ENCODE peak calls at places on chromosomes 4 and X, in six cellular contexts. K, D, S, B, W and T are unnamed samples. For H3K9me2, the result is how much of the 10 kb centered on the place peaks cover.

GRCh38 chr4:3200423-3201090 is 48.4 kb upstream of the MSANTD1 start:
- DNase-seq in K (no peak), D (no peak), S (no peak), B (no peak), W (no peak), T (no peak)

GRCh38 chr4:55386073-55386472 is 9.7 kb upstream of the TMEM165 start:
- DNase-seq in K (no peak), D (peak), S (peak), B (peak), W (peak), T (peak)

GRCh38 chr4:119329837-119330620 is 8.1 kb upstream of the FABP2 start:
- DNase-seq in K (no peak), D (no peak), S (no peak), B (no peak), W (no peak), T (no peak)

GRCh38 chr4:78565971-78566372 is 14.4 kb downstream of the ANXA3 start:
- DNase-seq in K (no peak), D (peak), S (no peak), B (peak), W (no peak), T (peak)

GRCh38 chr4:93285346-93285745 is 543.2 kb upstream of the ATOH1 start:
- DNase-seq in K (no peak), D (no peak), S (no peak), B (no peak), W (no peak), T (no peak)

GRCh38 chr4:180521181-180521580 is 1722.0 kb upstream of the TENM3 start:
- DNase-seq in K (no peak), D (no peak), S (no peak), B (peak), W (no peak), T (no peak)

GRCh38 chr4:151678048-151678853 is 82.6 kb downstream of the GATB start:
- DNase-seq in K (no peak), D (no peak), S (no peak), B (no peak), W (peak), T (no peak)

GRCh38 chr4:142265536-142265935 is 580.6 kb downstream of the INPP4B start:
- DNase-seq in K (no peak), D (peak), S (no peak), B (peak), W (no peak), T (peak)

GRCh38 chr4:172515266-172515879 is 653.2 kb upstream of the GALNT7 start:
- DNase-seq in K (no peak), D (no peak), S (no peak), B (no peak), W (no peak), T (no peak)

GRCh38 chr4:175376287-175376977 is 435.6 kb downstream of the GPM6A start:
- DNase-seq in K (no peak), D (no peak), S (no peak), B (no peak), W (no peak), T (no peak)

GRCh38 chr4:48012819-48013218 is 3.7 kb downstream of the CNGA1 start:
- DNase-seq in K (no peak), D (no peak), S (no peak), B (no peak), W (no peak), T (no peak)

GRCh38 chrX:39972340-39972739 is 125.4 kb downstream of the BCOR start:
- DNase-seq in K (no peak), D (no peak), S (no peak), B (peak), W (no peak), T (peak)

GRCh38 chr4:2289311-2289954 is 27.5 kb upstream of the MXD4 start:
- DNase-seq in K (no peak), D (no peak), S (no peak), B (no peak), W (no peak), T (no peak)

GRCh38 chrX:133660356-133660755 is 245.1 kb upstream of the GPC4 start:
- DNase-seq in K (no peak), D (no peak), S (no peak), B (peak), W (no peak), T (peak)

GRCh38 chr4:139514382-139515059 is 41.5 kb downstream of the SETD7 start:
- DNase-seq in K (no peak), D (no peak), S (no peak), B (no peak), W (peak), T (no peak)

GRCh38 chr4:106985830-106986229 is 50.3 kb downstream of the DKK2 start:
- DNase-seq in K (no peak), D (no peak), S (no peak), B (no peak), W (no peak), T (peak)

GRCh38 chr4:76753814-76754213 is 144.1 kb downstream of the SOWAHB start:
- DNase-seq in K (no peak), D (no peak), S (no peak), B (peak), W (no peak), T (peak)

GRCh38 chr4:5215321-5215720 is 164.0 kb downstream of the STK32B start:
- DNase-seq in K (no peak), D (no peak), S (no peak), B (no peak), W (no peak), T (no peak)

GRCh38 chr4:531076-531475 is 32.1 kb downstream of the PIGG start:
- DNase-seq in K (no peak), D (no peak), S (no peak), B (no peak), W (no peak), T (no peak)

GRCh38 chr4:4639370-4639769 is 97.5 kb upstream of the STX18 start:
- DNase-seq in K (no peak), D (no peak), S (no peak), B (no peak), W (no peak), T (no peak)

GRCh38 chrX:24482823-24483410 is 17.8 kb downstream of the PDK3 start:
- DNase-seq in K (no peak), D (no peak), S (no peak), B (no peak), W (no peak), T (no peak)

GRCh38 chr4:8818063-8818881 is 53.4 kb downstream of the HMX1 start:
- DNase-seq in K (no peak), D (no peak), S (peak), B (no peak), W (peak), T (no peak)

GRCh38 chr4:121192500-121192899 is 28.4 kb upstream of the TNIP3 start:
- DNase-seq in K (peak), D (peak), S (peak), B (peak), W (peak), T (peak)

DNA sequence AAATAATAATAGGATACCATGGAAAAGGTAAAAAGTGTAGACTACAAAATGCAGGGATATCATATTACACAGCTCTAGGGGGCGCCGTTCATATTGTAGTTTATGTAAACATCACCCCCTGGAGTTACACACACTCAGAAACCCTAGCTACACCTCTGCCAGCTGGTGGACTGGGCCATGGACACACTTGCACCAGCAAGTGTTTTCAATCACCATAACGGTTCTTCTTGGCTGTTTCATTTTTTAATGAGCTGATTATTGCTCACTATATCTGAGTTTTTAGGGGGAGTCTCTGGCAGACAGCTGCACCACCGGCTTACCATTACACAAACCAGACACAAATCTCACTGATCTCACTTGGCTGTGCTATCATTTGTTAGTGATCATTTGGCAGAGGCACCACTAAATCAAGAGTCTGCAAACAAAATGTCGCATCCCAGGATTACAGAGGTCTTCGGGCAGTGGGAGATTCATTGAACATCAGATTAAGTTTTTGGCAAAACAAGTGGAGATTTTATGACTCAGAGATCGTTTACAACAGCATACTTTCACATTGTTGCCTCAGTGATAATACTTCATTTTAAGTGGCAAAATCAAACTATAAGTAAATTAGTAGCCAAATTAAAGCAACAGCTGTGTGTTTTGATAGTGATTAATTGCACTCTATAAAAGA is 185.7 kb downstream of the UNC5C start:
- DNase-seq in K (peak), D (peak), S (peak), B (peak), W (peak), T (peak)
- H2AFZ ChIP-seq in K (no peak), D (peak), S (no peak), B (no peak), W (peak), T (no peak)

GRCh38 chrX:49102221-49102620 is 21.3 kb downstream of the GPKOW start:
- DNase-seq in K (no peak), D (no peak), S (no peak), B (no peak), W (no peak), T (no peak)

GRCh38 chrX:49100704-49101628 is 21.3 kb upstream of the WDR45 start:
- DNase-seq in K (peak), D (peak), S (peak), B (peak), W (peak), T (peak)

GRCh38 chrX:49106296-49106695 is 17.2 kb downstream of the GPKOW start:
- DNase-seq in K (no peak), D (no peak), S (no peak), B (no peak), W (no peak), T (no peak)

GRCh38 chrX:49103637-49104036 is 19.9 kb downstream of the GPKOW start:
- DNase-seq in K (no peak), D (no peak), S (no peak), B (no peak), W (no peak), T (no peak)

GRCh38 chrX:49101629-49101984 is 21.9 kb upstream of the WDR45 start:
- DNase-seq in K (no peak), D (no peak), S (peak), B (no peak), W (no peak), T (no peak)
- H3K9ac ChIP-seq in K (peak), D (peak), S (peak), B (peak), W (no peak), T (peak)

GRCh38 chr4:100287569-100287968 is 97.3 kb upstream of the DDIT4L start:
- DNase-seq in K (no peak), D (no peak), S (no peak), B (no peak), W (no peak), T (no peak)

GRCh38 chr4:100286601-100287000 is 96.3 kb upstream of the DDIT4L start:
- DNase-seq in K (no peak), D (no peak), S (no peak), B (no peak), W (no peak), T (no peak)

GRCh38 chr4:100288811-100289529 is 98.7 kb upstream of the DDIT4L start:
- DNase-seq in K (no peak), D (no peak), S (no peak), B (no peak), W (no peak), T (peak)

GRCh38 chr4:100289530-100289888 is 99.2 kb upstream of the DDIT4L start:
- DNase-seq in K (no peak), D (no peak), S (no peak), B (peak), W (no peak), T (peak)

GRCh38 chr4:100288167-100288566 is 97.9 kb upstream of the DDIT4L start:
- DNase-seq in K (no peak), D (no peak), S (no peak), B (peak), W (no peak), T (peak)
- H3K9me2 ChIP-seq in K (under half), D (under half), S (under half), B (under half), W (under half), T (under half)

GRCh38 chrX:153931748-153932147 is 3.1 kb downstream of the NAA10 start:
- DNase-seq in K (no peak), D (no peak), S (no peak), B (no peak), W (no peak), T (no peak)

GRCh38 chrX:153934473-153935325 is at the start of gene NAA10:
- DNase-seq in K (peak), D (no peak), S (peak), B (peak), W (peak), T (peak)

GRCh38 chrX:153935326-153935851 is 552 bp upstream of the NAA10 start:
- DNase-seq in K (no peak), D (no peak), S (no peak), B (no peak), W (no peak), T (no peak)

GRCh38 chrX:153932220-153932915 is 2.5 kb downstream of the NAA10 start:
- DNase-seq in K (no peak), D (no peak), S (no peak), B (no peak), W (no peak), T (no peak)

DNA sequence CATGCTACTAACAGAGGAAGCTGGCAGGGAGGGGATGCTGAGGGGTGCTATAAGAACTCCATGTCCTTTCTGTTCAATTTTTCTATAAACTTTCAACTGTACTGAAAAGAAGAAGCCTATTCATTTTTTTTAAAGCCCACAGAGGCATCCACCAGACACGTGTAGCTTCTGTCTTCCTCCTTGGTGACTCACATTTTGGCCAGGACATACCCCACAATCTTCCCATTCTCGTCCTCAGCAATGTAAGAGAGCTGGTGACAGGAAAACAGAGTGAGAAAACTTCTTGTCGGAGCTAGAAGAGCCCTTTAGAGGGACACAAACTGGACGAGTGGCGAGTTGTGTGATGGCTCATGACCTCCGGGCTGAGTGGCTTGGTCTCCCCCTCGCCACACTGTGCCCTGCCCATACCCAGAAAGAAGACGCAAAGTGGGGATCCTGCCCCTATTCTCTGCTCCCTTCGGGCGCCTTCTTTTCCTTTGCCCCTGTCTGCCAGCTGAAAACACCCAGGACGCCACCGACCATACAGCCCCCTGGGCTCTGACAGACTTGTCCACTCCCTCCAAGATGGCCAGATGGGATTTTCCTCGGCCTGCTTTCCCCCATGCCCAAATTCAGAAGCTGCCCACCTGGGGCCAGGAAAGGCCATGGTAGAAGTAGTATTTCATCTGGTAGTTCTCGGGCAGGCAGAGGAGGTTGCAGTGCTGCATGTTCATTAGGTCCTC is 925 bp downstream of the NAA10 start:
- DNase-seq in K (no peak), D (no peak), S (no peak), B (peak), W (no peak), T (peak)
- H2AFZ ChIP-seq in K (no peak), D (no peak), S (no peak), B (peak), W (no peak), T (peak)

DNA sequence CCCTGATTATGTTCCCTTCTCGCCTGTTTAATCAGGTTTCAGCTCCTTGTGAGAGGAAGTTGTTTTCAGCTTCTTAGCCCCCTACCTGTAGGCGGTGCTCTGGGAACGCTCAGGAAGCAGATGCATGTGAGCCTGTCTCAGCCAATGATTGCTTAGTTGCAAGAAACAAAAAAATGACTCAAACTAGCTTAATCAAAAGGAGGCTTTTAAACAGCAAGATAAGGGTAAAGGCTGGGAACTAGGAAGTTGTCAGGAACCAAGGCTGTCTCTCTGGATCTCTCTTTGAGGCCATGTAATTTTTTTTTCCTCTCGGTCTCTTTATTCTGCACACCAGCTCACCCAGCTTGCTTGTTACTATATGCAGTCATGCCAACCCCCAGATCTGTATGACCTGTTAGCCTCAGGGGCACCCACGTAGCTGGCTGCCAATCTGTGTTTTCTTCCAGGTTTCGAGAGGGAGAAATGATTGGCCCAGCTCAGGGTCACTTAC is 109.1 kb downstream of the PTTG2 start:
- DNase-seq in K (peak), D (no peak), S (peak), B (peak), W (peak), T (peak)
- H3K9ac ChIP-seq in K (peak), D (no peak), S (no peak), B (no peak), W (no peak), T (no peak)

DNA sequence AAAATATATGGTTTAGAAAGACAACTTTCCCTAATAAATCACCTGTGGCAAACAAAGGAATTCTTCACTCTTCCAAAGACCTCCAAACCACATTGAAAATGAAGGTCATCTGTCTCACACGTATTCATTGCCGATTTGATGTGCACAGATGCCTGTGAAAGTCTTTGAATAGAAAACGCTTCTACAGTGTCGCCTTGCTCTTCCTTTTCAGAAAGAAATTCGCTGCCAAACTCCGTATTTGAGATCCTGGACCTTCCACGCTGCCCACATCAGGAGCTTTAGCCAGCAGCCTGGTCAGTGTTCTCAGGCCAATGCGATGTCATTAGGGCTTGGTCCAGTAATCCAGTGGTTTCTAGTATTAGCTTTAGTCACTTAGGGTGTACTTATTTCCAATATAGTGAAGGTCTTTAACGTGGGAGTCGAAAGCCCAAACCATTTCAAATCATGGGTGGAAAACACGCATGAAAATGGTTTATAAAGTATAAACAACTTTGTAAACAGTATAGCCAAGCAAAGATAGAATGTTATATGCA is 22.1 kb downstream of the SPINK2 start:
- DNase-seq in K (no peak), D (no peak), S (no peak), B (no peak), W (no peak), T (peak)
- H3K9me2 ChIP-seq in K (under half), D (under half), S (under half), B (under half), W (under half), T (under half)

GRCh38 chr4:153393397-153393796 is 48.9 kb downstream of the MND1 start:
- DNase-seq in K (no peak), D (no peak), S (no peak), B (peak), W (no peak), T (peak)
- H2AFZ ChIP-seq in K (no peak), D (no peak), S (no peak), B (no peak), W (no peak), T (peak)

DNA sequence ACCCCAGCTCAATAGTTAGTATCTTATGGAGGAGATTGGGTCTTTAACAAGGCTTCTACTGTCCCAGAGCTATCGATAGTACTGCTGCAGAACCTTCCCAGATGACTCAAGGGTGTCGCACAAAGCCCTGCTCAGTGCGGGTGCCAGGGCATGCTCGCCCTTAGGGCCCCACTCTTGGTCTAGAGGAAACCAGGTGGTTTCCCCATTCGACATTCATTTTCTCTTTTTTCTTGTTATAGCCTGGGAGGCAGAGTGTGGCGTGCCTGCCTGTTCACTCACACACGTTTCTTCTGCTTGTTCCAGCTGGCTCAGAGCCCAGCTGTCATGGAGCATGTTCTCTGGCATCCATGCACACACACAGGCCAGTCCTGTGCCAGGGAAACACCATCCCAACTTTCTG is 144.5 kb downstream of the SMIM20 start:
- DNase-seq in K (no peak), D (no peak), S (no peak), B (no peak), W (peak), T (no peak)
- H3K9ac ChIP-seq in K (no peak), D (no peak), S (no peak), B (no peak), W (no peak), T (no peak)